ENCODE peak calls at places on chromosomes 1 and 21, in five cellular contexts. One of them, this sample, is unnamed.
A peak's percentile ranks its signal among the peaks of the same experiment; 100 is the strongest.

GRCh38 chr1:200767326-200767725 is 28.6 kb downstream of the CAMSAP2 start:
- DNase-seq in SJSA1: no peak
- DNase-seq in OCI-LY7: no peak
- DNase-seq in lower lobe of right lung: no peak
- DNase-seq in fibroblast of lung: peak; percentile 40
- DNase-seq in this sample: no peak

GRCh38 chr1:32892368-32893197 is 6.3 kb downstream of the HPCA start:
- DNase-seq in fibroblast of lung: peak; percentile 36
- DNase-seq in SJSA1: no peak
- DNase-seq in OCI-LY7: peak; percentile 76
- DNase-seq in lower lobe of right lung: no peak
- DNase-seq in this sample: peak; percentile 70

GRCh38 chr1:51861669-51862068 is 16.9 kb downstream of the NRDC start:
- DNase-seq in OCI-LY7: no peak
- DNase-seq in fibroblast of lung: peak; percentile 40
- DNase-seq in SJSA1: no peak
- DNase-seq in lower lobe of right lung: no peak
- DNase-seq in this sample: no peak

GRCh38 chr1:91836307-91837056 is 49.5 kb downstream of the TGFBR3 start:
- DNase-seq in fibroblast of lung: no peak
- DNase-seq in lower lobe of right lung: no peak
- DNase-seq in SJSA1: no peak
- DNase-seq in OCI-LY7: no peak
- DNase-seq in this sample: no peak

GRCh38 chr1:2106681-2107405 is 56.6 kb downstream of the PRKCZ start:
- DNase-seq in OCI-LY7: no peak
- DNase-seq in fibroblast of lung: no peak
- DNase-seq in SJSA1: no peak
- DNase-seq in lower lobe of right lung: peak; percentile 49
- DNase-seq in this sample: peak; percentile 18

GRCh38 chr1:228010921-228011320 is 4.1 kb downstream of the WNT3A start:
- DNase-seq in SJSA1: no peak
- DNase-seq in OCI-LY7: no peak
- DNase-seq in fibroblast of lung: no peak
- DNase-seq in lower lobe of right lung: no peak
- DNase-seq in this sample: no peak

GRCh38 chr1:246398126-246398813 is 108.8 kb downstream of the SMYD3 start:
- DNase-seq in lower lobe of right lung: no peak
- DNase-seq in SJSA1: no peak
- DNase-seq in OCI-LY7: no peak
- DNase-seq in fibroblast of lung: no peak
- DNase-seq in this sample: no peak

GRCh38 chr1:110708968-110709367 is 34.2 kb upstream of the KCNA3 start:
- DNase-seq in OCI-LY7: no peak
- DNase-seq in fibroblast of lung: no peak
- DNase-seq in lower lobe of right lung: no peak
- DNase-seq in SJSA1: no peak
- DNase-seq in this sample: no peak

GRCh38 chr1:1782399-1783221 is 4.3 kb upstream of the NADK start:
- DNase-seq in OCI-LY7: peak; percentile 60
- DNase-seq in lower lobe of right lung: peak; percentile 85
- DNase-seq in fibroblast of lung: peak; percentile 52
- DNase-seq in SJSA1: no peak
- DNase-seq in this sample: peak; percentile 89

GRCh38 chr1:211493865-211494653 is 2.1 kb upstream of the RD3 start:
- DNase-seq in fibroblast of lung: no peak
- DNase-seq in SJSA1: no peak
- DNase-seq in OCI-LY7: no peak
- DNase-seq in lower lobe of right lung: no peak
- DNase-seq in this sample: no peak

GRCh38 chr1:66070491-66070890 is 277.8 kb downstream of the PDE4B start:
- DNase-seq in lower lobe of right lung: no peak
- DNase-seq in SJSA1: no peak
- DNase-seq in fibroblast of lung: no peak
- DNase-seq in OCI-LY7: no peak
- DNase-seq in this sample: no peak

GRCh38 chr1:31445951-31446350 is 32.9 kb downstream of the SERINC2 start:
- DNase-seq in fibroblast of lung: no peak
- DNase-seq in OCI-LY7: no peak
- DNase-seq in lower lobe of right lung: no peak
- DNase-seq in SJSA1: no peak
- DNase-seq in this sample: no peak

GRCh38 chr1:24694380-24694843 is 50.8 kb upstream of the CLIC4 start:
- DNase-seq in lower lobe of right lung: peak; percentile 47
- DNase-seq in OCI-LY7: peak; percentile 18
- DNase-seq in fibroblast of lung: peak; percentile 81
- DNase-seq in SJSA1: no peak
- DNase-seq in this sample: no peak

GRCh38 chr1:116325922-116326321 is 47.1 kb upstream of the ATP1A1 start:
- DNase-seq in OCI-LY7: peak; percentile 80
- DNase-seq in SJSA1: no peak
- DNase-seq in lower lobe of right lung: no peak
- DNase-seq in fibroblast of lung: no peak
- DNase-seq in this sample: no peak

GRCh38 chr1:88149686-88150085 is 534.4 kb upstream of the PKN2 start:
- DNase-seq in OCI-LY7: no peak
- DNase-seq in lower lobe of right lung: no peak
- DNase-seq in SJSA1: no peak
- DNase-seq in fibroblast of lung: no peak
- DNase-seq in this sample: no peak

GRCh38 chr1:218464871-218465270 is 119.7 kb downstream of the TGFB2 start:
- DNase-seq in SJSA1: no peak
- DNase-seq in lower lobe of right lung: no peak
- DNase-seq in OCI-LY7: no peak
- DNase-seq in fibroblast of lung: no peak
- DNase-seq in this sample: no peak

GRCh38 chr1:41383094-41383852 is 22.0 kb downstream of the FOXO6 start:
- DNase-seq in SJSA1: no peak
- DNase-seq in fibroblast of lung: peak; percentile 55
- DNase-seq in lower lobe of right lung: no peak
- DNase-seq in OCI-LY7: no peak
- DNase-seq in this sample: no peak

GRCh38 chr1:209840611-209841010 is 12.8 kb downstream of the UTP25 start:
- DNase-seq in SJSA1: no peak
- DNase-seq in lower lobe of right lung: no peak
- DNase-seq in OCI-LY7: no peak
- DNase-seq in fibroblast of lung: peak; percentile 52
- DNase-seq in this sample: no peak

GRCh38 chr1:31830511-31830910 is 14.7 kb upstream of the SPOCD1 start:
- DNase-seq in SJSA1: no peak
- DNase-seq in fibroblast of lung: no peak
- DNase-seq in OCI-LY7: no peak
- DNase-seq in lower lobe of right lung: no peak
- DNase-seq in this sample: no peak

GRCh38 chr21:16420086-16420724 is 690.4 kb downstream of the USP25 start:
- DNase-seq in fibroblast of lung: peak; percentile 84
- DNase-seq in OCI-LY7: no peak
- DNase-seq in lower lobe of right lung: no peak
- DNase-seq in SJSA1: peak; percentile 42
- DNase-seq in this sample: no peak

GRCh38 chr1:153944005-153944821 is 2.3 kb downstream of the DENND4B start:
- DNase-seq in fibroblast of lung: no peak
- DNase-seq in OCI-LY7: no peak
- DNase-seq in SJSA1: no peak
- DNase-seq in lower lobe of right lung: no peak
- DNase-seq in this sample: peak; percentile 41

DNA sequence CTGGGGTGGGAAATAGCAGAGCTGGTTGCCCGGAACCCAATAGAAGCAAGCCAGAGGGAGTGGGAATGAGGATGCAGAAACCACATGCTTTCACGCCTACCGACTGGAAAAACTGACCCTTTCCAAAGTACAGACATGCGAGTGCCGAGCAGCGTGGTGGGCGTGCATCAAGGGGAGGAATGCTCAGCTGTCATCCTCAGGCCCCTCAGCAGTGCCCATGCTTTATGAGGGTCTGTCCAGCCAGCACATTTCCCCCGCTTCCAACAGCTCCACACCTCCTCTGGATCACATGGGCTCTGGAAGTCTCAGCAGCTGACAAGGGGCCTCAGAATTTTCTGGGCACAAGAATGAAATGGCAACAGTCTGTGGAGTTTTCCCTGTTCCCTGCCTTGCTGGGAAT is 19.1 kb upstream of the IKBKE start:
- DNase-seq in fibroblast of lung: no peak
- DNase-seq in lower lobe of right lung: no peak
- DNase-seq in SJSA1: no peak
- DNase-seq in OCI-LY7: no peak
- DNase-seq in this sample: no peak
- H3K36me3 ChIP-seq in fibroblast of lung: peaks cover 18% of the 10 kb centered on the region
- H3K36me3 ChIP-seq in lower lobe of right lung: peaks cover 96% of the 10 kb centered on the region
- H3K36me3 ChIP-seq in SJSA1: peaks cover 67% of the 10 kb centered on the region
- H3K36me3 ChIP-seq in OCI-LY7: peaks cover 12% of the 10 kb centered on the region
- H3K36me3 ChIP-seq in this sample: no peaks in the 10 kb centered on the region

DNA sequence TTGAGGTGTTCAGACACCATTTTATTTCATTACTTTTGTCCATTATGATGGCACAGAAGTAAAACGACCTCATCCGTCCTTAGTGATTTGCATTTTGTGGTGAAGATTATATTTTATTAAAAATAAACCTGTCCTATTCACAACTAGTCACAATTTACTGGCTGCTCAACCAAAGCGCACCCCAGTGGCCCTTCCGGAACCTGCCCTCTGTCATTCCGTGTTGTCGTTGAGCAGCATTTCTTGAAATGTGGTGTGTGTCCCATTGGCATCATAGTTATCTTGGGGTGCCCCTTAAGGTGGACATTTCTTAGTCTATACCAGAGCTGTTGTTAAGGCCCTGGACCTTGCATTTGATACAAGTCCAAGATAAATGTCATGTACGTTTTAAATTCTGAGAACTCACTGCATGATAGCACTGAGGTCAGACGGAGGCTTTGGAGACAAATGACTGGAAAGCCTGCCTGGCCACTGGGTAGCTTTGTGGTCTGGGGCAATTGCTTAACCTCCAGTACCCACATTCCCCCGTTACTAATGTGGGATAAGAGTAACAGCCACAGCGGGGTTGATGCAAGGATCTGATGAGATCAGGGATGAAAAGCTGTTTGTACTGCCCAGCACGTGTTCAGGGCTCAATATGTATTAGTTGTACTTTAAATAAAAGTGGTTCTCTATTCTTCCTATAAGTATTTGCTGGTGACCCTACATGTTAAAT is 36.2 kb downstream of the BACH1 start:
- DNase-seq in OCI-LY7: no peak
- DNase-seq in fibroblast of lung: peak; percentile 94
- DNase-seq in SJSA1: no peak
- DNase-seq in lower lobe of right lung: no peak
- DNase-seq in this sample: no peak
- H3K36me3 ChIP-seq in OCI-LY7: peaks cover 6% of the 10 kb centered on the region
- H3K36me3 ChIP-seq in fibroblast of lung: no peaks in the 10 kb centered on the region
- H3K36me3 ChIP-seq in SJSA1: peaks cover 26% of the 10 kb centered on the region
- H3K36me3 ChIP-seq in lower lobe of right lung: peaks cover 37% of the 10 kb centered on the region
- H3K36me3 ChIP-seq in this sample: no peaks in the 10 kb centered on the region

GRCh38 chr1:37479255-37480124 is 5.1 kb downstream of the ZC3H12A start:
- DNase-seq in fibroblast of lung: peak; percentile 88
- DNase-seq in lower lobe of right lung: peak; percentile 95
- DNase-seq in OCI-LY7: peak; percentile 71
- DNase-seq in SJSA1: peak; percentile 91
- DNase-seq in this sample: peak; percentile 99
- H3K36me3 ChIP-seq in fibroblast of lung: peaks cover 36% of the 10 kb centered on the region
- H3K36me3 ChIP-seq in lower lobe of right lung: peaks cover 68% of the 10 kb centered on the region
- H3K36me3 ChIP-seq in OCI-LY7: peaks cover 85% of the 10 kb centered on the region
- H3K36me3 ChIP-seq in SJSA1: peaks cover 91% of the 10 kb centered on the region
- H3K36me3 ChIP-seq in this sample: peaks cover 25% of the 10 kb centered on the region

GRCh38 chr21:42441963-42442362 is 38.3 kb downstream of the UBASH3A start:
- DNase-seq in SJSA1: no peak
- DNase-seq in OCI-LY7: no peak
- DNase-seq in lower lobe of right lung: no peak
- DNase-seq in fibroblast of lung: no peak
- DNase-seq in this sample: no peak

GRCh38 chr21:42438316-42439205 is 34.9 kb downstream of the UBASH3A start:
- DNase-seq in lower lobe of right lung: no peak
- DNase-seq in SJSA1: no peak
- DNase-seq in fibroblast of lung: no peak
- DNase-seq in OCI-LY7: no peak
- DNase-seq in this sample: peak; percentile 43

GRCh38 chr21:42439284-42440186 is 35.8 kb downstream of the UBASH3A start:
- DNase-seq in lower lobe of right lung: no peak
- DNase-seq in SJSA1: no peak
- DNase-seq in fibroblast of lung: no peak
- DNase-seq in OCI-LY7: no peak
- DNase-seq in this sample: no peak

GRCh38 chr21:42437786-42438185 is 34.1 kb downstream of the UBASH3A start:
- DNase-seq in fibroblast of lung: no peak
- DNase-seq in lower lobe of right lung: no peak
- DNase-seq in SJSA1: no peak
- DNase-seq in OCI-LY7: no peak
- DNase-seq in this sample: no peak

GRCh38 chr21:42440187-42440792 is 36.6 kb downstream of the UBASH3A start:
- DNase-seq in lower lobe of right lung: no peak
- DNase-seq in OCI-LY7: no peak
- DNase-seq in SJSA1: no peak
- DNase-seq in fibroblast of lung: no peak
- DNase-seq in this sample: no peak
- H3K36me3 ChIP-seq in lower lobe of right lung: no peaks in the 10 kb centered on the region
- H3K36me3 ChIP-seq in OCI-LY7: no peaks in the 10 kb centered on the region
- H3K36me3 ChIP-seq in SJSA1: no peaks in the 10 kb centered on the region
- H3K36me3 ChIP-seq in fibroblast of lung: no peaks in the 10 kb centered on the region
- H3K36me3 ChIP-seq in this sample: no peaks in the 10 kb centered on the region